ENCODE peak calls at places on chromosomes 5 and 9, in eight cellular contexts. G, B, W, Z, Q, D, E and C are unnamed samples.

GRCh38 chr5:945691-946541 is 53.2 kb downstream of the TRIP13 start:
- DNase-seq in B (no peak), E (no peak), G (no peak), Z (no peak), Q (no peak), D (no peak), W (no peak), C (no peak)

GRCh38 chr5:125485003-125485641 is 738.7 kb upstream of the ZNF608 start:
- DNase-seq in Q (no peak), W (no peak), Z (peak), G (peak), B (no peak), E (peak), D (peak), C (no peak)

GRCh38 chr5:132456553-132457361 is 33.8 kb downstream of the IRF1 start:
- DNase-seq in E (no peak), Z (no peak), B (no peak), W (peak), Q (peak), G (peak), D (peak), C (peak)

GRCh38 chr9:107474124-107474523 is 15.4 kb downstream of the KLF4 start:
- DNase-seq in E (no peak), W (no peak), B (no peak), D (no peak), G (no peak), Z (no peak), Q (no peak), C (no peak)

GRCh38 chr9:137509198-137509597 is 41.0 kb downstream of the PNPLA7 start:
- DNase-seq in Q (no peak), W (no peak), G (no peak), E (no peak), Z (no peak), B (no peak), D (no peak), C (no peak)

GRCh38 chr5:112923148-112923917 is 1.3 kb upstream of the REEP5 start:
- DNase-seq in Q (no peak), Z (no peak), D (no peak), E (no peak), G (peak), B (peak), W (no peak), C (peak)

GRCh38 chr9:78292716-78293497 is 4.0 kb upstream of the PSAT1 start:
- DNase-seq in G (no peak), D (no peak), B (no peak), Z (no peak), W (no peak), E (no peak), Q (no peak), C (no peak)

GRCh38 chr9:112337547-112337946 is 4.1 kb upstream of the PTBP3 start:
- DNase-seq in G (no peak), E (no peak), Q (no peak), B (no peak), Z (no peak), W (no peak), D (no peak), C (no peak)

GRCh38 chr5:142115937-142116614 is 7.5 kb downstream of the NDFIP1 start:
- DNase-seq in W (no peak), B (no peak), D (peak), G (no peak), Z (no peak), Q (no peak), E (peak), C (no peak)

GRCh38 chr9:127575875-127576778 is 36.0 kb upstream of the STXBP1 start:
- DNase-seq in G (no peak), Z (no peak), E (no peak), W (no peak), B (no peak), Q (no peak), D (no peak), C (no peak)

GRCh38 chr9:20117482-20117881 is 328.6 kb upstream of the SLC24A2 start:
- DNase-seq in W (no peak), G (no peak), E (no peak), B (no peak), Z (no peak), D (no peak), Q (no peak), C (no peak)

GRCh38 chr9:18447131-18447530 is 26.8 kb upstream of the ADAMTSL1 start:
- DNase-seq in Z (no peak), G (no peak), D (peak), B (no peak), W (no peak), Q (no peak), E (no peak), C (no peak)

GRCh38 chr5:143887901-143888648 is 76.1 kb downstream of the HMHB1 start:
- DNase-seq in E (no peak), W (no peak), Q (no peak), Z (no peak), B (no peak), G (no peak), D (peak), C (no peak)

GRCh38 chr5:110757118-110757729 is 18.4 kb downstream of the SLC25A46 start:
- DNase-seq in E (no peak), G (no peak), D (peak), W (no peak), B (no peak), Z (peak), Q (no peak), C (peak)

GRCh38 chr5:68114641-68115040 is 100.9 kb upstream of the PIK3R1 start:
- DNase-seq in G (no peak), W (no peak), Z (no peak), Q (no peak), D (peak), E (peak), B (no peak), C (no peak)

GRCh38 chr5:166342330-166342891 is 1949.0 kb upstream of the WWC1 start:
- DNase-seq in Z (no peak), E (no peak), W (no peak), Q (no peak), G (no peak), D (no peak), B (no peak), C (no peak)

GRCh38 chr9:35814106-35814840 is 569 bp downstream of the HINT2 start:
- DNase-seq in Z (peak), E (peak), B (peak), Q (no peak), D (peak), W (no peak), G (peak), C (peak)

GRCh38 chr9:37421914-37422288 is 595 bp upstream of the GRHPR start:
- DNase-seq in G (peak), B (no peak), W (no peak), E (no peak), Q (no peak), D (no peak), Z (no peak), C (no peak)

GRCh38 chr9:130448035-130448624 is 3.4 kb downstream of the ASS1 start:
- DNase-seq in G (no peak), W (no peak), D (peak), Z (no peak), E (no peak), Q (no peak), B (no peak), C (peak)

GRCh38 chr5:6740586-6741150 is 27.4 kb downstream of the TENT4A start:
- DNase-seq in D (no peak), Q (no peak), E (no peak), W (no peak), G (no peak), Z (no peak), B (no peak), C (no peak)

GRCh38 chr9:113997610-113998009 is 80.5 kb downstream of the AMBP start:
- DNase-seq in G (no peak), B (no peak), Q (no peak), E (no peak), W (no peak), D (no peak), Z (no peak), C (no peak)

GRCh38 chr5:158570502-158570901 is 529.2 kb downstream of the EBF1 start:
- DNase-seq in D (no peak), Z (no peak), E (peak), G (no peak), Q (no peak), W (no peak), B (no peak), C (no peak)

GRCh38 chr9:99211746-99212145 is 10.0 kb downstream of the ALG2 start:
- DNase-seq in W (no peak), Q (no peak), D (no peak), B (no peak), Z (no peak), E (no peak), G (no peak), C (peak)

GRCh38 chr5:124888622-124889521 is 142.4 kb upstream of the ZNF608 start:
- DNase-seq in B (no peak), D (no peak), Z (no peak), W (no peak), Q (no peak), E (no peak), G (no peak), C (no peak)

GRCh38 chr9:79939819-79940218 is 368.1 kb downstream of the TLE4 start:
- DNase-seq in E (no peak), W (no peak), Q (no peak), Z (no peak), D (no peak), G (no peak), B (no peak), C (no peak)

GRCh38 chr9:97479496-97480159 is 21.8 kb upstream of the TMOD1 start:
- DNase-seq in Z (no peak), W (no peak), G (no peak), Q (no peak), B (no peak), E (no peak), D (no peak), C (no peak)

GRCh38 chr5:73673161-73673591 is 47.2 kb downstream of the ARHGEF28 start:
- DNase-seq in W (no peak), D (peak), Q (no peak), B (no peak), G (no peak), E (peak), Z (no peak), C (no peak)

GRCh38 chr5:71887680-71888079 is 168.6 kb downstream of the CARTPT start:
- DNase-seq in Q (no peak), Z (peak), E (peak), W (no peak), B (peak), D (peak), G (peak), C (peak)

GRCh38 chr9:127163409-127163808 is 41.0 kb upstream of the ANGPTL2 start:
- DNase-seq in E (peak), D (peak), Z (no peak), Q (no peak), B (no peak), W (no peak), G (no peak), C (peak)

GRCh38 chr9:137715321-137715720 is 96.5 kb downstream of the EHMT1 start:
- DNase-seq in D (no peak), E (no peak), B (no peak), Q (no peak), W (no peak), G (peak), Z (no peak), C (no peak)

GRCh38 chr5:118017536-118017935 is 970.8 kb downstream of the DTWD2 start:
- DNase-seq in Z (no peak), B (no peak), W (no peak), Q (no peak), E (no peak), D (no peak), G (no peak), C (no peak)

GRCh38 chr9:35079041-35079425 is 709 bp downstream of the FANCG start:
- DNase-seq in E (no peak), G (no peak), D (no peak), Q (no peak), B (no peak), W (no peak), Z (no peak), C (no peak)

GRCh38 chr5:159786901-159787691 is 129.2 kb upstream of the ADRA1B start:
- DNase-seq in Z (no peak), Q (no peak), D (peak), W (no peak), G (no peak), B (no peak), E (no peak), C (no peak)

GRCh38 chr9:110217656-110218099 is 9.7 kb upstream of the C9orf152 start:
- DNase-seq in Z (peak), W (no peak), E (no peak), D (peak), G (peak), Q (no peak), B (peak), C (peak)